ENCODE peak calls at places on chromosomes 16 and 17, in five cellular contexts. P, A, R, D and B are unnamed samples.

GRCh38 chr17:29126268-29126923 is 53.8 kb downstream of the MYO18A start:
- DNase-seq in P (no peak), A (no peak), R (no peak), D (no peak), B (no peak)

GRCh38 chr16:23511731-23512130 is 1.4 kb upstream of the GGA2 start:
- DNase-seq in P (no peak), A (no peak), R (no peak), D (no peak), B (no peak)

GRCh38 chr16:85329999-85330693 is 217.9 kb upstream of the CIBAR2 start:
- DNase-seq in P (no peak), A (no peak), R (no peak), D (no peak), B (no peak)

GRCh38 chr17:19363114-19363438 is 553 bp upstream of the B9D1 start:
- DNase-seq in P (no peak), A (no peak), R (no peak), D (no peak), B (no peak)

GRCh38 chr17:29593546-29594440 is 861 bp downstream of the ANKRD13B start:
- DNase-seq in P (no peak), A (peak), R (no peak), D (no peak), B (peak)

GRCh38 chr16:2835638-2836493 is 5.8 kb downstream of the ZG16B start:
- DNase-seq in P (no peak), A (no peak), R (no peak), D (no peak), B (no peak)

GRCh38 chr17:31533546-31534155 is 142.2 kb downstream of the RAB11FIP4 start:
- DNase-seq in P (no peak), A (peak), R (peak), D (no peak), B (peak)

GRCh38 chr17:46984892-46985291 is 5.8 kb upstream of the RPRML start:
- DNase-seq in P (no peak), A (no peak), R (no peak), D (no peak), B (no peak)

GRCh38 chr17:56359518-56359917 is 206.2 kb downstream of the ANKFN1 start:
- DNase-seq in P (no peak), A (no peak), R (no peak), D (no peak), B (no peak)

GRCh38 chr16:2333772-2334379 is 6.7 kb downstream of the ABCA3 start:
- DNase-seq in P (no peak), A (no peak), R (no peak), D (no peak), B (no peak)

GRCh38 chr16:76656951-76657498 is 379.8 kb downstream of the CNTNAP4 start:
- DNase-seq in P (no peak), A (no peak), R (no peak), D (no peak), B (no peak)

GRCh38 chr16:11669380-11670146 is 1.3 kb downstream of the SNN start:
- DNase-seq in P (peak), A (no peak), R (no peak), D (peak), B (peak)

GRCh38 chr17:80265205-80266068 is 4.8 kb downstream of the RNF213 start:
- DNase-seq in P (peak), A (no peak), R (no peak), D (no peak), B (peak)

GRCh38 chr17:17815436-17816200 is 21.2 kb downstream of the SREBF1 start:
- DNase-seq in P (no peak), A (no peak), R (no peak), D (no peak), B (no peak)

GRCh38 chr16:85929259-85929704 is 30.3 kb downstream of the IRF8 start:
- DNase-seq in P (no peak), A (no peak), R (no peak), D (no peak), B (no peak)

GRCh38 chr17:55830699-55831098 is 79.8 kb downstream of the PCTP start:
- DNase-seq in P (no peak), A (no peak), R (no peak), D (no peak), B (no peak)

GRCh38 chr16:85653226-85653917 is 35.4 kb downstream of the GINS2 start:
- DNase-seq in P (no peak), A (no peak), R (no peak), D (no peak), B (no peak)

GRCh38 chr17:57401556-57402488 is 145.5 kb downstream of the MSI2 start:
- DNase-seq in P (peak), A (peak), R (no peak), D (no peak), B (no peak)
- TF ChIP-seq CTCF in P (no peak), A (no peak), R (no peak), D (no peak), B (peak)

GRCh38 chr17:45324336-45324735 is 7.5 kb upstream of the MAP3K14 start:
- DNase-seq in P (no peak), A (no peak), R (no peak), D (no peak), B (no peak)

GRCh38 chr17:45320931-45321461 is 4.2 kb upstream of the MAP3K14 start:
- DNase-seq in P (no peak), A (no peak), R (no peak), D (no peak), B (peak)

GRCh38 chr17:45322168-45322567 is 5.3 kb upstream of the MAP3K14 start:
- DNase-seq in P (no peak), A (no peak), R (no peak), D (no peak), B (no peak)

GRCh38 chr17:45326566-45326965 is 9.7 kb upstream of the MAP3K14 start:
- DNase-seq in P (no peak), A (no peak), R (no peak), D (no peak), B (no peak)

GRCh38 chr17:45325810-45326209 is 9.0 kb upstream of the MAP3K14 start:
- DNase-seq in P (no peak), A (no peak), R (no peak), D (no peak), B (no peak)
- TF ChIP-seq CTCF in P (no peak), A (no peak), R (no peak), D (no peak), B (no peak)

DNA sequence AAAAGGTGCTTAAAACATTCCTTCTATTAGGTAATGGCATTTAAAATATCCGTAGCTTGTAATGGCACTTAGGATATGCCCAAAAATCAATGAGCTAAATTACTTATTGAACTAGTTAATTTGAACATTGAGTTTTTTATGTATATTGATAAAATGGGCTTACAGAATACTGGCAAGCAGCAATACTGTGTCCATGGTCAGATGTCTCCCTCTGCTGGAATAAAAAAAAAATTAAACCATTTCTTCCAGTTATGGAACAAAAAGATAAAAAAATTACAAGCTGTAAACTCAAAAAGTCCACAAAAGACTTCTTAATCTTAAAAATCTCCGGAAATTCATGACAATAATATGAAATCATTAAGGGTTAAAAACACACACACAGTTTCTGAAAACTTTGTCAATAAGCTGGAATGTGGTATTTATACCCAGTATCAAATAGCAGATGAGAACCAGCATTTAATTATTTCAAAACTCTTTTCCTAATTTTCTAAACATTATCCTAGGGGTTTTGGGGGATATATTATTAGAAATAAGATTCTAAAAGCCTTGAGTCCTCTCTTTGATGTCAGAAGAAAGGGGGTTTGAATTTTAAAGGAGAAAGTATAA is 21.5 kb upstream of the PSMD7 start:
- DNase-seq in P (no peak), A (no peak), R (no peak), D (no peak), B (no peak)
- TF ChIP-seq CTCF in P (no peak), A (no peak), R (peak), D (no peak), B (no peak)

GRCh38 chr16:87297918-87298631 is 19.1 kb downstream of the C16orf95 start:
- DNase-seq in P (peak), A (peak), R (peak), D (no peak), B (peak)
- TF ChIP-seq CTCF in P (peak), A (peak), R (peak), D (peak), B (peak)

GRCh38 chr17:40566027-40566426 is 755 bp upstream of the CCR7 start:
- DNase-seq in P (no peak), A (no peak), R (no peak), D (no peak), B (peak)
- TF ChIP-seq CTCF in P (no peak), A (no peak), R (no peak), D (no peak), B (no peak)

GRCh38 chr17:77736721-77737120 is 221.8 kb upstream of the TNRC6C start:
- DNase-seq in P (no peak), A (no peak), R (no peak), D (no peak), B (no peak)

GRCh38 chr17:77737442-77738265 is 220.8 kb upstream of the TNRC6C start:
- DNase-seq in P (no peak), A (peak), R (no peak), D (no peak), B (no peak)

GRCh38 chr17:77735341-77736206 is 222.9 kb upstream of the TNRC6C start:
- DNase-seq in P (no peak), A (no peak), R (no peak), D (no peak), B (no peak)

GRCh38 chr17:77735051-77735340 is 223.5 kb upstream of the TNRC6C start:
- DNase-seq in P (no peak), A (no peak), R (no peak), D (no peak), B (no peak)

GRCh38 chr17:77736207-77736600 is 222.3 kb upstream of the TNRC6C start:
- DNase-seq in P (no peak), A (no peak), R (no peak), D (no peak), B (no peak)
- TF ChIP-seq CTCF in P (no peak), A (no peak), R (no peak), D (no peak), B (no peak)